ENCODE peak calls at places on chromosomes 11 and 22, in five cellular contexts. C, L, F, N and T are unnamed samples.

GRCh38 chr11:47244664-47245350 is 3.8 kb downstream of the ACP2 start:
- DNase-seq in F (no peak), C (no peak), N (no peak), L (no peak), T (no peak)

GRCh38 chr22:41576877-41577276 is 12.8 kb downstream of the PMM1 start:
- DNase-seq in F (peak), C (peak), N (peak), L (peak), T (peak)

GRCh38 chr11:34235189-34235588 is 122.6 kb downstream of the ABTB2 start:
- DNase-seq in F (no peak), L (no peak), C (no peak), N (no peak), T (no peak)

GRCh38 chr22:23531966-23532735 is 47.9 kb downstream of the IGLL1 start:
- DNase-seq in N (no peak), L (no peak), C (no peak), F (peak), T (no peak)

GRCh38 chr11:26837154-26837553 is 115.3 kb upstream of the SLC5A12 start:
- DNase-seq in N (no peak), L (no peak), C (no peak), F (no peak), T (no peak)

GRCh38 chr11:122951231-122951630 is 30.4 kb downstream of the BSX start:
- DNase-seq in N (no peak), F (no peak), C (no peak), L (no peak), T (no peak)

GRCh38 chr11:32892355-32893090 is at the start of gene QSER1:
- DNase-seq in C (peak), N (peak), L (peak), F (peak), T (peak)

GRCh38 chr22:24588370-24588755 is 4.5 kb downstream of the LRRC75B start:
- DNase-seq in L (no peak), F (no peak), N (no peak), C (no peak), T (peak)

GRCh38 chr22:31210830-31211503 is 1.1 kb upstream of the LIMK2 start:
- DNase-seq in C (no peak), L (no peak), N (no peak), F (no peak), T (no peak)

GRCh38 chr11:71252434-71252781 is at the start of gene SHANK2:
- DNase-seq in F (peak), C (peak), L (no peak), N (no peak), T (no peak)

GRCh38 chr11:78715639-78716311 is 141.1 kb upstream of the NARS2 start:
- DNase-seq in C (peak), N (peak), L (peak), F (peak), T (peak)

GRCh38 chr11:107043242-107043991 is 25.1 kb upstream of the GUCY1A2 start:
- DNase-seq in N (no peak), F (no peak), C (no peak), L (peak), T (peak)

GRCh38 chr11:110621826-110622225 is 90.4 kb downstream of the ARHGAP20 start:
- DNase-seq in C (no peak), F (no peak), L (peak), N (no peak), T (no peak)

GRCh38 chr22:44697423-44698179 is 4.4 kb upstream of the PRR5 start:
- DNase-seq in F (peak), C (peak), N (peak), L (peak), T (peak)

GRCh38 chr11:106059617-106060016 is 17.5 kb downstream of the KBTBD3 start:
- DNase-seq in L (no peak), C (no peak), N (no peak), F (no peak), T (no peak)

GRCh38 chr11:40130427-40130826 is 1329.0 kb downstream of the LRRC4C start:
- DNase-seq in N (no peak), C (peak), L (no peak), F (peak), T (no peak)

GRCh38 chr11:69301491-69302401 is 7.8 kb downstream of the MYEOV start:
- DNase-seq in L (peak), N (peak), F (no peak), C (no peak), T (peak)

GRCh38 chr11:69640995-69641581 is at the start of gene CCND1:
- DNase-seq in L (peak), F (peak), C (peak), N (peak), T (peak)

DNA sequence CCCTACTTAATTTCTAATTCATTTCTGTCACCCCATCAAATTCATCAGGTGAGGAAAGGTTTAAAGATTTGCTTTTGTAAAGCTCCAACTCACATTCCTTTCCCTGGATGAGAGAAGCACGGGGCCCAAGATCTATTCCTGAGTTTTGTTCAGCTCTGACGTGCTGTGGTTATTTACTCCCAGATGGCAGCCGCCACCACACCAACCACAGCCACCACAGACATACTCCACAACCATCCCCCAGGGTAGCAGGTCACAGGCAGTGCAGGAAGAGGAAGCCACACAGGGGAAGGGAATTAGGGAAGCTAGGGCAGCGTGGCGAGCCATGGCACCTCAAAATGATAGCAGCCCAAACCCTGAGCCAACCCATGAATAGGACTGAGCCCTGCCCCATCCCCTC is 63.5 kb upstream of the CSNK2A3 start:
- DNase-seq in L (peak), C (no peak), F (no peak), N (no peak), T (peak)
- H3K4me2 ChIP-seq in L (no peak), C (no peak), F (no peak), N (peak), T (peak)

GRCh38 chr22:33053323-33053722 is 4.9 kb downstream of the SYN3 start:
- DNase-seq in L (no peak), F (no peak), C (no peak), N (no peak), T (no peak)
- H3K4me2 ChIP-seq in L (no peak), F (peak), C (peak), N (no peak), T (no peak)

DNA sequence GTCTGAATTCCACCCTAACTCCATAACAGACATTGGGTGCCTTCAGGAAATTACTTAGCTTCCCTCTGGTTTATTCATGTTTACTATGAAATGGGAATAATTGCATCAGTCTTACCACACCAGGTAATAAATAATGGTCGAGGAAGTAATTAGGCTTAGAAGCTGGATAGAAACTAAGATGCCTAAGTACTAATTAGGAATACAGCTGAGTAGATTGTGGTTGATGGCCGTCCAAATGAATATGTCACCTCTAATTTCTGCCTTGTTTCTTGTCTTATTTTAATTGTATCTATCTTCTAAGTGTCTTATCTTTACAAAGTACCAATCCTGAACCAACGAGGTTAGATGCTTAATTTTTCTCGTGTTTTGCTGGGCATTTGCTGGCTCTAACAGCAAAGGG is 187.6 kb downstream of the ETS1 start:
- DNase-seq in L (no peak), N (no peak), F (no peak), C (no peak), T (no peak)
- H3K4me2 ChIP-seq in L (no peak), N (no peak), F (no peak), C (no peak), T (no peak)

GRCh38 chr22:38081941-38082828 is 1.8 kb downstream of the SLC16A8 start:
- DNase-seq in N (no peak), L (no peak), C (peak), F (no peak), T (no peak)
- H3K4me2 ChIP-seq in N (no peak), L (no peak), C (peak), F (no peak), T (peak)

DNA sequence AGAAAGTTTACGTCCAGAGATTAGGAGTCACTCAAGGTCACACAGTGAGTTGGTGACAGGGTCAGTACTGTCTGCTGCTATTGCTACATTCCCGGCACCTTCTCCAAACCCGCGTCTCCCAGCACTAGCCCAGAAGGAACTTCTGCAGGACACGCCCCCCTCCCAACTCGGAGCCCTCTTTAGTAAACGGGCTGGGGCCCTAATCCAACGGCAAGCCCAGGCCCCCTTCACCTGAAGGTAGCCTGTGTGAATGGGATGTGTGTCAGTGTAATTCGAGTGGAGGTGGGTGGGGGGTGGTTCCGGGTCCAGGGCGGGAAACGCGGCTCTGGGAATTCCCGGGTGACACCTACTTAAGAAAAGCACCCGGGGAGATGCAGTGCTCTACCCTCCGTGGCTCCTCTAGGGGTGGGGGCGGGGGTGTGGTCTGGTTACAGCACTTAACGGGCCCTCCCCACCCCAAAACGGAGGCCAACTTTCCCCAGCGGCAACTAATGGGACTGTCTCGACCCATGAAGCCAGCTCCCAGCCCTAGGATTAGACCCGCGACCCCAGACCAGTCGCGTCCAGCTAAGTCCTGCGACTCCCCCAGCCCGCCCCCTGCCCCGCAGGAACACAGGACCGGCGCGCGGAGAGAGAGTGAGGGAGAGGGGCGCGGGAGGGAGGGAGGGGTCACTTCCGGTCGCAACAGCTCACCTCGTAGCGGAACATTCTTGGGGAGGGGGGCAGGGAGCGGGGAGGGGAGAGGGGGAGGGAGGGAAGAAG is 468 bp downstream of the PATL1 start:
- DNase-seq in N (peak), L (peak), F (peak), C (peak), T (peak)
- H3K4me2 ChIP-seq in N (peak), L (peak), F (peak), C (peak), T (peak)

DNA sequence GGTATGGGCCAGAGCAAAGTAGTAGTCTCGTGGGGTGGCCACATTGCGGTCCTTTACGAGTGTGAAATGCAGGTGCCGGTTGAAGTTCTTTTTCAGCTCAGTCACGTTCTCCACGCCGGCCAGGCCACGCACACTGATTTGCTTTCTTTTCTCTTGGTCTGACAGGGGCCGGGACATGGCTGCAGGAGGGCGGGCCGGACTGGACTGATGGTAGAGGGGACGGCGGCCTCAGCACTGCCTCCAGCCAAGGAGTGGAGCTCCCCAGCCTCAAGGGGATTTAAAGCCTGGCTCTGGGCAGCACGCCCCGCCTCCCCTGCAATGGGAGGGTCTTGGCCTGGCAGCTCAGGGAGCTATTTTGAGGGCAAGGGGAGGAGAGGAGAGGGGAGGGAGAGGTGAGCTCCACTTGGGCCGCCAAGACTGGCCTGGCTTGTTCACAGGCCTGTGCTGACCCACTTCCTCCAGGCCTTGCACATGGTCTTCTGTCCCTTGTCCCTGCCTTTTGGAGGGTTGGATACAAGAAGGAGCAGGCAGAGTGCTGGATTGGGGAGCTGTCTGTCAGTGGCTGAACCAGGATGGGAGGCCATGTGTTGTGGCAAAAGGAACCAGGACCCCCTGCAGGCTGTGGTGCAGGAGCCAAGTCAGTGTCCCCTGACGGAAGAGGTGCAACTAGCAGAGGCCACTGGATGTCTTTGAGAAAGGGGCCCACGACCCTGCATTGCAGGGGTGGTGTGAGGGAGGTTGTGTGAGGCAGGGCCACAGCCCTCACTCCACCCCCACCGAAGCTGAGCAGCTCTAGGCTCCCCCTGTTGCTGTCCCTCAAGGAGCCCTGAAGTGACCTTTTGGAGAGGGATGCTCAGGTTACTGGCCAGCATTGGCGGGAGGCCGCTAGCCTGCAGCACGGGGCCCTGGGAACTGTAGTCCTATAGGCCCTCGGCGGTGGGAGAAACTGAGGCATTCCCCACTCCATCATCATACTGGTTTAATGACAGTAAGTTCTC is at the start of gene PYGM:
- DNase-seq in L (no peak), C (peak), N (no peak), F (peak), T (no peak)
- H3K4me2 ChIP-seq in L (no peak), C (peak), N (no peak), F (no peak), T (no peak)

GRCh38 chr22:28894320-28894719 is 10.9 kb downstream of the ZNRF3 start:
- DNase-seq in L (no peak), C (no peak), N (no peak), F (no peak), T (peak)
- H3K4me2 ChIP-seq in L (no peak), C (no peak), N (no peak), F (no peak), T (peak)

GRCh38 chr22:50114221-50114981 is 24.6 kb downstream of the MOV10L1 start:
- DNase-seq in L (peak), C (no peak), N (no peak), F (no peak), T (no peak)

GRCh38 chr22:50118129-50118528 is 28.3 kb downstream of the MOV10L1 start:
- DNase-seq in F (no peak), N (no peak), L (peak), C (no peak), T (no peak)

GRCh38 chr22:50117168-50117762 is 27.5 kb downstream of the MOV10L1 start:
- DNase-seq in C (no peak), F (no peak), N (no peak), L (no peak), T (no peak)

GRCh38 chr22:50118557-50119168 is 28.9 kb downstream of the MOV10L1 start:
- DNase-seq in L (peak), N (peak), F (no peak), C (no peak), T (no peak)

DNA sequence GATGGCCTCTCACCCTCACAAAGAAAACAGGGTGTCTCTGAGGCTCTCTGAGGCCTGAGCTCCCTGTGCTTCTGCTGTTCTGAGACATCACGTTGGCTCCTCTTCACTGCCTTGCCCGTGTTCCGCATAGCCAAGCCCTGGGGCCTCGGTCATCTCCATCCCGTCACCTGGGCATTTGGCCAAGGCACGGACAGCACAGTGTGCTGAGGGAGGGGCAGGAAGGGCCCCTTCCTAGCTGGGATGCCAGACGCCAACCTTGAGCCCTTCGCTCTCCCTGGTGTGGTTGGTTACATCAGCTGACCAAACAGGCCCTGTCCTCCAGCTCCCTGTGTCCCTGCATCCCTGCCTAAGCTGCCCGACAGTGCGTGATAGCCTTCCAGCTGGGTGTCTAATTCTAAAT is 25.9 kb downstream of the MOV10L1 start:
- DNase-seq in L (peak), N (no peak), F (no peak), C (no peak), T (no peak)
- H3K4me2 ChIP-seq in L (no peak), N (no peak), F (no peak), C (no peak), T (no peak)